ENCODE peak calls at places on chromosome 1, in six cellular contexts. L, E, K, A, Z and N are unnamed samples.
A peak's percentile ranks its signal among the peaks of the same experiment; 100 is the strongest.

GRCh38 chr1:112762541-112763141 is 47.5 kb upstream of the PPM1J start:
- DNase-seq in Z (no peak), E (peak; percentile 71), K (no peak), L (peak; percentile 7), A (no peak), N (no peak)

GRCh38 chr1:31617917-31618746 is 643 bp downstream of the HCRTR1 start:
- DNase-seq in L (peak; percentile 38), E (peak; percentile 38), Z (no peak), K (no peak), A (no peak), N (no peak)

GRCh38 chr1:40848530-40849189 is 13.5 kb downstream of the CITED4 start:
- DNase-seq in E (peak; percentile 76), A (no peak), Z (peak; percentile 48), L (peak; percentile 74), K (no peak), N (no peak)

GRCh38 chr1:53729536-53730485 is 9.2 kb downstream of the GLIS1 start:
- DNase-seq in E (no peak), Z (no peak), K (no peak), A (no peak), L (no peak), N (no peak)

GRCh38 chr1:176540428-176540827 is 77.5 kb downstream of the PAPPA2 start:
- DNase-seq in Z (no peak), K (no peak), A (no peak), L (no peak), E (no peak), N (no peak)

GRCh38 chr1:152110860-152111514 is 4.3 kb downstream of the TCHH start:
- DNase-seq in Z (no peak), A (peak; percentile 61), K (no peak), E (no peak), L (no peak), N (no peak)

GRCh38 chr1:17642169-17642568 is 102.7 kb downstream of the ARHGEF10L start:
- DNase-seq in K (no peak), E (no peak), A (no peak), L (no peak), Z (no peak), N (no peak)

GRCh38 chr1:85911742-85912141 is 203.5 kb upstream of the ZNHIT6 start:
- DNase-seq in Z (no peak), K (no peak), L (no peak), E (no peak), A (no peak), N (no peak)

GRCh38 chr1:156001682-156002171 is 19.0 kb downstream of the SSR2 start:
- DNase-seq in L (peak; percentile 44), Z (no peak), E (no peak), K (no peak), A (no peak), N (no peak)

GRCh38 chr1:26121854-26122773 is 10.5 kb downstream of the PDIK1L start:
- DNase-seq in E (no peak), L (no peak), A (no peak), Z (no peak), K (no peak), N (no peak)

GRCh38 chr1:151502859-151503509 is 8.2 kb upstream of the CGN start:
- DNase-seq in L (no peak), A (no peak), Z (no peak), K (no peak), E (no peak), N (no peak)

GRCh38 chr1:58584082-58584895 is 7.2 kb upstream of the TACSTD2 start:
- DNase-seq in L (peak; percentile 41), Z (peak; percentile 46), K (no peak), A (peak; percentile 72), E (peak; percentile 88), N (no peak)

GRCh38 chr1:231940116-231940515 is 313.5 kb downstream of the DISC1 start:
- DNase-seq in Z (no peak), A (no peak), L (no peak), E (no peak), K (no peak), N (no peak)

GRCh38 chr1:94418664-94419655 is 771 bp downstream of the ABCD3 start:
- DNase-seq in K (no peak), L (peak; percentile 50), E (peak; percentile 70), A (peak; percentile 74), Z (peak; percentile 47), N (no peak)

GRCh38 chr1:244429818-244430217 is 21.9 kb downstream of the ADSS2 start:
- DNase-seq in A (no peak), Z (no peak), K (no peak), E (no peak), L (no peak), N (no peak)

GRCh38 chr1:193183019-193183643 is 3.3 kb downstream of the B3GALT2 start:
- DNase-seq in Z (no peak), A (no peak), L (no peak), E (no peak), K (no peak), N (no peak)

GRCh38 chr1:18922319-18922726 is 20.0 kb upstream of the ALDH4A1 start:
- DNase-seq in K (no peak), Z (peak; percentile 89), E (peak; percentile 86), A (peak; percentile 89), L (peak; percentile 70), N (peak; percentile 97)

GRCh38 chr1:148263128-148263905 is 111.2 kb upstream of the NBPF11 start:
- DNase-seq in A (peak; percentile 78), L (peak; percentile 80), E (peak; percentile 71), Z (peak; percentile 31), K (peak; percentile 68), N (peak; percentile 92)

GRCh38 chr1:214124915-214125314 is 137.1 kb downstream of the PROX1 start:
- DNase-seq in Z (no peak), A (no peak), K (no peak), L (no peak), E (no peak), N (no peak)

GRCh38 chr1:206472454-206472853 is 2.2 kb downstream of the IKBKE start:
- DNase-seq in K (no peak), A (no peak), L (peak; percentile 33), Z (peak; percentile 27), E (peak; percentile 62), N (no peak)

GRCh38 chr1:31476891-31477846 is 64.2 kb downstream of the SERINC2 start:
- DNase-seq in Z (no peak), A (no peak), L (no peak), E (no peak), K (peak; percentile 77), N (no peak)

GRCh38 chr1:44447051-44447806 is 42.2 kb downstream of the RNF220 start:
- DNase-seq in A (no peak), L (no peak), E (no peak), Z (no peak), K (no peak), N (no peak)

GRCh38 chr1:19754482-19754881 is 45.2 kb downstream of the TMCO4 start:
- DNase-seq in A (no peak), K (no peak), Z (no peak), E (no peak), L (no peak), N (no peak)

GRCh38 chr1:95238304-95238703 is 4.3 kb downstream of the RWDD3 start:
- DNase-seq in A (no peak), Z (no peak), E (no peak), K (no peak), L (no peak), N (no peak)

GRCh38 chr1:218809625-218810024 is 364.1 kb upstream of the LYPLAL1 start:
- DNase-seq in E (no peak), L (no peak), A (no peak), K (no peak), Z (no peak), N (no peak)

GRCh38 chr1:62435231-62436038 is 1.4 kb upstream of the USP1 start:
- DNase-seq in Z (peak; percentile 18), E (no peak), L (peak; percentile 19), K (no peak), A (no peak), N (no peak)

GRCh38 chr1:18646776-18647410 is 16.2 kb downstream of the PAX7 start:
- DNase-seq in K (no peak), L (no peak), Z (no peak), A (no peak), E (no peak), N (no peak)

GRCh38 chr1:165662186-165662585 is 31.2 kb downstream of the MGST3 start:
- DNase-seq in A (no peak), K (no peak), E (no peak), L (no peak), Z (no peak), N (no peak)

GRCh38 chr1:179124866-179125265 is 43.0 kb downstream of the TOR3A start:
- DNase-seq in K (no peak), L (no peak), A (no peak), Z (no peak), E (no peak), N (no peak)

GRCh38 chr1:201954263-201955008 is 867 bp upstream of the TIMM17A start:
- DNase-seq in L (no peak), Z (no peak), K (no peak), A (no peak), E (no peak), N (no peak)

GRCh38 chr1:201358596-201358995 is 18.9 kb downstream of the TNNT2 start:
- DNase-seq in A (peak; percentile 30), E (no peak), K (no peak), Z (no peak), L (no peak), N (no peak)

GRCh38 chr1:211320980-211321379 is 5.7 kb upstream of the TRAF5 start:
- DNase-seq in L (no peak), K (no peak), E (no peak), Z (no peak), A (no peak), N (no peak)

GRCh38 chr1:226404063-226404903 is 3.6 kb downstream of the PARP1 start:
- DNase-seq in E (no peak), A (peak; percentile 51), L (no peak), Z (no peak), K (no peak), N (no peak)

GRCh38 chr1:153534933-153535663 is 693 bp downstream of the S100A6 start:
- DNase-seq in L (peak; percentile 72), E (peak; percentile 90), K (no peak), A (peak; percentile 88), Z (peak; percentile 62), N (no peak)
- H3K4me1 ChIP-seq in L (peaks cover 17% of the 10 kb centered on the region), E (peaks cover 46% of the 10 kb centered on the region), K (peaks cover 12% of the 10 kb centered on the region), A (peaks cover 78% of the 10 kb centered on the region), Z (peaks cover 18% of the 10 kb centered on the region), N (peaks cover 51% of the 10 kb centered on the region)

DNA sequence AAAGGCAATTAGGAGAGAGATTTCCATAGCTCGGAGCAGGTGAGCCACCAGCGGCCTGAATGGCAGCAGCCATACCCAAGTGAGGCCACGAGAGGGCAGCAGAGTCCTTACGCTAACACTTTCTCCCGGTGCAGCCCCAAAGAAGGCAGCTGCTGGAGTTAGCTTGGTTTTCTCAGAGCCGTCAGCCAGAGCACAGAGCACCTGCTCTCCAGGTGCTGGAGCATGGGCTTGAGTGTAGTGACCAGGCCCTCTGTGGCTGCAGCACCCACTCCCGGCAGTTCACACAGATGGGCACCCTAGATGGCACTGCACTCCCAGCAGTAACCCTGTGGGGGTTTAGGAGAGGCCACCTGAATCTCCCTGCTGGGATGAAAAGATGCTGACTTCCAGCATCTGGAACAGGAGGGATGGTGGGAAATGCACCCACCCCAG is 45.8 kb downstream of the TMCC2 start:
- DNase-seq in K (peak; percentile 32), Z (peak; percentile 76), L (peak; percentile 92), A (peak; percentile 89), E (peak; percentile 91), N (peak; percentile 95)
- H3K4me3 ChIP-seq in K (no peak overlapping the region), Z (no peak overlapping the region), L (no peak overlapping the region), A (no peak overlapping the region), E (no peak overlapping the region), N (no peak overlapping the region)

GRCh38 chr1:56033321-56034037 is 545.9 kb downstream of the PLPP3 start:
- DNase-seq in K (no peak), Z (no peak), A (no peak), L (no peak), E (no peak), N (no peak)
- TF ChIP-seq EP300 in K (no peak), Z (no peak), A (no peak), L (no peak), E (no peak), N (no peak)

GRCh38 chr1:228810855-228811654 is 75.8 kb downstream of the RHOU start:
- DNase-seq in A (no peak), K (no peak), Z (no peak), E (no peak), L (no peak), N (peak; percentile 81)
- H3K4me1 ChIP-seq in A (peaks cover 18% of the 10 kb centered on the region), K (peaks cover 4% of the 10 kb centered on the region), Z (peaks cover 8% of the 10 kb centered on the region), E (peaks cover 9% of the 10 kb centered on the region), L (peaks cover 7% of the 10 kb centered on the region), N (no peaks in the 10 kb centered on the region)